ENCODE peak calls at places on chromosomes 6 and 20, in eight cellular contexts. I, V, A, Y, W, J, Q and B are unnamed samples.

GRCh38 chr6:138346302-138347195 is 31.2 kb upstream of the SMIM28 start:
- DNase-seq in I (no peak), V (peak), A (no peak), Y (no peak), W (no peak), J (peak), Q (no peak), B (peak)

GRCh38 chr6:137165375-137166246 is 7.8 kb downstream of the IL22RA2 start:
- DNase-seq in I (no peak), V (no peak), A (no peak), Y (peak), W (no peak), J (no peak), Q (peak), B (no peak)

GRCh38 chr6:2353412-2354137 is 108.2 kb upstream of the GMDS start:
- DNase-seq in I (peak), V (peak), A (peak), Y (peak), W (peak), J (peak), Q (peak), B (peak)

GRCh38 chr20:40844285-40844684 is 155.2 kb upstream of the MAFB start:
- DNase-seq in I (no peak), V (no peak), A (no peak), Y (no peak), W (no peak), J (no peak), Q (no peak), B (no peak)

GRCh38 chr6:100176321-100176950 is 182.4 kb upstream of the MCHR2 start:
- DNase-seq in I (no peak), V (peak), A (peak), Y (no peak), W (peak), J (peak), Q (no peak), B (peak)

GRCh38 chr20:32485126-32485769 is 99.9 kb downstream of the NOL4L start:
- DNase-seq in I (peak), V (peak), A (peak), Y (peak), W (peak), J (peak), Q (peak), B (no peak)

GRCh38 chr6:170151235-170152110 is 139.4 kb downstream of the DLL1 start:
- DNase-seq in I (peak), V (no peak), A (no peak), Y (no peak), W (no peak), J (no peak), Q (no peak), B (no peak)

GRCh38 chr6:165594584-165595333 is 68.3 kb downstream of the PDE10A start:
- DNase-seq in I (no peak), V (no peak), A (no peak), Y (no peak), W (no peak), J (no peak), Q (no peak), B (no peak)

GRCh38 chr6:50826803-50827202 is 8.1 kb downstream of the TFAP2B start:
- DNase-seq in I (no peak), V (no peak), A (no peak), Y (no peak), W (no peak), J (no peak), Q (no peak), B (no peak)

GRCh38 chr20:56111951-56112730 is 106.8 kb upstream of the CBLN4 start:
- DNase-seq in I (no peak), V (no peak), A (no peak), Y (no peak), W (no peak), J (no peak), Q (no peak), B (no peak)

GRCh38 chr6:89952696-89953095 is 58.4 kb downstream of the GJA10 start:
- DNase-seq in I (no peak), V (peak), A (no peak), Y (no peak), W (peak), J (peak), Q (no peak), B (peak)

GRCh38 chr6:12450446-12450845 is 160.3 kb downstream of the EDN1 start:
- DNase-seq in I (no peak), V (no peak), A (no peak), Y (no peak), W (no peak), J (no peak), Q (no peak), B (no peak)

GRCh38 chr6:167122041-167122826 is 662 bp upstream of the CCR6 start:
- DNase-seq in I (no peak), V (no peak), A (no peak), Y (no peak), W (no peak), J (no peak), Q (no peak), B (no peak)

GRCh38 chr6:165106261-165106660 is 203.1 kb downstream of the C6orf118 start:
- DNase-seq in I (no peak), V (no peak), A (no peak), Y (no peak), W (no peak), J (no peak), Q (no peak), B (no peak)

GRCh38 chr6:107957165-107957908 is 671 bp downstream of the SEC63 start:
- DNase-seq in I (no peak), V (no peak), A (peak), Y (peak), W (no peak), J (peak), Q (peak), B (peak)

GRCh38 chr6:109453594-109454482 is 1.7 kb downstream of the MICAL1 start:
- DNase-seq in I (no peak), V (no peak), A (no peak), Y (no peak), W (no peak), J (no peak), Q (no peak), B (no peak)

GRCh38 chr6:139485185-139485584 is 110.7 kb upstream of the CITED2 start:
- DNase-seq in I (no peak), V (no peak), A (no peak), Y (no peak), W (no peak), J (no peak), Q (no peak), B (no peak)

GRCh38 chr20:32438331-32438858 is 80.3 kb downstream of the ASXL1 start:
- DNase-seq in I (no peak), V (no peak), A (no peak), Y (no peak), W (no peak), J (no peak), Q (no peak), B (no peak)

GRCh38 chr20:44540834-44541233 is 19.0 kb upstream of the SERINC3 start:
- DNase-seq in I (no peak), V (no peak), A (no peak), Y (no peak), W (no peak), J (peak), Q (no peak), B (no peak)

GRCh38 chr6:57423468-57423867 is 106.0 kb downstream of the PRIM2 start:
- DNase-seq in I (no peak), V (no peak), A (no peak), Y (no peak), W (no peak), J (no peak), Q (no peak), B (peak)

GRCh38 chr20:63189846-63190559 is 25.9 kb downstream of the YTHDF1 start:
- DNase-seq in I (no peak), V (no peak), A (no peak), Y (no peak), W (no peak), J (no peak), Q (no peak), B (no peak)

GRCh38 chr6:152981989-152982767 is 663 bp downstream of the FBXO5 start:
- DNase-seq in I (peak), V (no peak), A (no peak), Y (no peak), W (no peak), J (no peak), Q (peak), B (no peak)

GRCh38 chr20:56957737-56958553 is 308.5 kb downstream of the BMP7 start:
- DNase-seq in I (no peak), V (no peak), A (peak), Y (no peak), W (peak), J (peak), Q (no peak), B (no peak)

GRCh38 chr20:34185766-34186620 is 55.2 kb upstream of the ASIP start:
- DNase-seq in I (no peak), V (peak), A (no peak), Y (no peak), W (no peak), J (no peak), Q (no peak), B (no peak)

GRCh38 chr6:7919871-7920270 is 9.3 kb upstream of the TXNDC5 start:
- DNase-seq in I (peak), V (no peak), A (no peak), Y (no peak), W (peak), J (peak), Q (no peak), B (no peak)

GRCh38 chr20:42886801-42887200 is 302.9 kb downstream of the PTPRT start:
- DNase-seq in I (no peak), V (no peak), A (no peak), Y (no peak), W (no peak), J (no peak), Q (no peak), B (no peak)

GRCh38 chr20:40848530-40848929 is 159.5 kb upstream of the MAFB start:
- DNase-seq in I (no peak), V (no peak), A (no peak), Y (no peak), W (no peak), J (no peak), Q (no peak), B (peak)

GRCh38 chr6:41341580-41341979 is 6.2 kb downstream of the NCR2 start:
- DNase-seq in I (no peak), V (no peak), A (no peak), Y (no peak), W (no peak), J (no peak), Q (no peak), B (no peak)

GRCh38 chr6:94323853-94324252 is 904.5 kb upstream of the EPHA7 start:
- DNase-seq in I (no peak), V (no peak), A (peak), Y (no peak), W (no peak), J (no peak), Q (no peak), B (no peak)

GRCh38 chr6:153096792-153097191 is 34.3 kb downstream of the RGS17 start:
- DNase-seq in I (no peak), V (no peak), A (no peak), Y (no peak), W (no peak), J (no peak), Q (no peak), B (no peak)

GRCh38 chr6:18585032-18585573 is 198.0 kb downstream of the RNF144B start:
- DNase-seq in I (no peak), V (peak), A (peak), Y (no peak), W (peak), J (peak), Q (no peak), B (no peak)

GRCh38 chr6:165571068-165571682 is 91.9 kb downstream of the PDE10A start:
- DNase-seq in I (no peak), V (no peak), A (peak), Y (no peak), W (no peak), J (peak), Q (no peak), B (no peak)

GRCh38 chr6:17491416-17492142 is 98.2 kb downstream of the CAP2 start:
- DNase-seq in I (no peak), V (no peak), A (no peak), Y (no peak), W (no peak), J (no peak), Q (no peak), B (no peak)

GRCh38 chr20:63258826-63259225 is 4.6 kb upstream of the NKAIN4 start:
- DNase-seq in I (no peak), V (no peak), A (no peak), Y (no peak), W (no peak), J (no peak), Q (no peak), B (no peak)

GRCh38 chr6:8743146-8743745 is 307.9 kb upstream of the SLC35B3 start:
- DNase-seq in I (no peak), V (no peak), A (no peak), Y (no peak), W (no peak), J (no peak), Q (no peak), B (no peak)

GRCh38 chr6:81751388-81752083 is 945 bp downstream of the TENT5A start:
- DNase-seq in I (peak), V (no peak), A (peak), Y (peak), W (no peak), J (peak), Q (peak), B (no peak)

GRCh38 chr20:2485080-2485479 is 14.5 kb upstream of the SNRPB start:
- DNase-seq in I (no peak), V (no peak), A (no peak), Y (no peak), W (no peak), J (no peak), Q (no peak), B (no peak)

GRCh38 chr6:128731249-128732165 is 151.4 kb upstream of the LAMA2 start:
- DNase-seq in I (no peak), V (peak), A (peak), Y (no peak), W (peak), J (peak), Q (no peak), B (peak)

GRCh38 chr20:51711426-51711825 is 56.8 kb downstream of the ATP9A start:
- DNase-seq in I (no peak), V (no peak), A (no peak), Y (no peak), W (no peak), J (no peak), Q (no peak), B (no peak)

GRCh38 chr20:51710503-51710902 is 57.7 kb downstream of the ATP9A start:
- DNase-seq in I (no peak), V (no peak), A (no peak), Y (no peak), W (no peak), J (no peak), Q (no peak), B (no peak)

GRCh38 chr20:51715028-51715872 is 52.9 kb downstream of the ATP9A start:
- DNase-seq in I (no peak), V (no peak), A (no peak), Y (no peak), W (no peak), J (no peak), Q (no peak), B (no peak)

GRCh38 chr20:51713213-51713598 is 55.0 kb downstream of the ATP9A start:
- DNase-seq in I (no peak), V (no peak), A (no peak), Y (no peak), W (no peak), J (no peak), Q (no peak), B (no peak)

GRCh38 chr20:51712501-51713212 is 55.5 kb downstream of the ATP9A start:
- DNase-seq in I (no peak), V (no peak), A (peak), Y (no peak), W (no peak), J (peak), Q (peak), B (peak)
- TF ChIP-seq CTCF in I (no peak), V (peak), A (peak), Y (peak), W (peak), J (peak), Q (peak), B (peak)

GRCh38 chr20:49320460-49320859 is 42.6 kb upstream of the ZNFX1 start:
- DNase-seq in I (no peak), V (no peak), A (peak), Y (no peak), W (no peak), J (peak), Q (no peak), B (peak)
- H3K4me3 ChIP-seq in I (no peak), V (no peak), A (no peak), Y (no peak), W (no peak), J (no peak), Q (no peak), B (no peak)

GRCh38 chr6:168451805-168452204 is 10.8 kb downstream of the SMOC2 start:
- DNase-seq in I (no peak), V (no peak), A (peak), Y (no peak), W (no peak), J (no peak), Q (no peak), B (no peak)
- TF ChIP-seq CTCF in I (no peak), V (no peak), A (peak), Y (peak), W (no peak), J (no peak), Q (no peak), B (no peak)

GRCh38 chr6:130888246-130888645 is 61.0 kb downstream of the SMLR1 start:
- DNase-seq in I (no peak), V (no peak), A (no peak), Y (no peak), W (no peak), J (no peak), Q (no peak), B (no peak)

GRCh38 chr6:130893766-130894165 is 66.6 kb downstream of the SMLR1 start:
- DNase-seq in I (no peak), V (no peak), A (no peak), Y (no peak), W (no peak), J (no peak), Q (no peak), B (no peak)

GRCh38 chr6:130889423-130889822 is 62.2 kb downstream of the SMLR1 start:
- DNase-seq in I (no peak), V (no peak), A (no peak), Y (no peak), W (no peak), J (no peak), Q (no peak), B (no peak)

GRCh38 chr6:130893277-130893676 is 66.1 kb downstream of the SMLR1 start:
- DNase-seq in I (no peak), V (no peak), A (no peak), Y (no peak), W (no peak), J (no peak), Q (no peak), B (no peak)

GRCh38 chr6:130890531-130890950 is 63.3 kb downstream of the SMLR1 start:
- DNase-seq in I (no peak), V (no peak), A (no peak), Y (no peak), W (no peak), J (peak), Q (no peak), B (no peak)
- H3K4me3 ChIP-seq in I (no peak), V (no peak), A (no peak), Y (no peak), W (no peak), J (no peak), Q (no peak), B (no peak)

DNA sequence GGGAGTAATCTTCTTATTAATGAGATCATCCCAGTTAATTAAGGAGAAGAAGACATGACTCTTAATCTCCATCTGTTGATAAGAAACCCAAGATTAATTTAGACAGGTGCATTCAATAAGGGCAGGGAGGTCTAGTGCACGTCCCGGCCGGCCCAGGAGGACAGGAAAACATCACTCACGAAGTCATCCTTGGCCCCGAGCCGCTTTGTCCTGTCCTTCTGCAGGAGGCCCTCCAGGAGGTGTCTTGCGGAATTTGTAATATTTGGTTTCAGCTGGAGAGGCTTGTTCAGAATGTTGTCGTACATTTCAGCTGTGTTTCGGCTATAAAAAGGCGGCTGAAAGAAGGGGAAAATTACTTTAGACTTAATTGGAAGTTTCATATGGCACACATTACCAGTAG is 118.4 kb upstream of the SLC2A12 start:
- DNase-seq in I (peak), V (no peak), A (no peak), Y (no peak), W (no peak), J (no peak), Q (no peak), B (no peak)
- TF ChIP-seq CTCF in I (no peak), V (peak), A (no peak), Y (no peak), W (no peak), J (no peak), Q (no peak), B (peak)

GRCh38 chr6:44222486-44222986 is 859 bp upstream of the SLC29A1 start:
- DNase-seq in I (no peak), V (no peak), A (no peak), Y (no peak), W (no peak), J (no peak), Q (no peak), B (no peak)
- H3K4me3 ChIP-seq in I (peak), V (no peak), A (no peak), Y (no peak), W (peak), J (no peak), Q (peak), B (no peak)

GRCh38 chr20:3804781-3805180 is 8.7 kb downstream of the CDC25B start:
- DNase-seq in I (no peak), V (no peak), A (no peak), Y (no peak), W (no peak), J (no peak), Q (no peak), B (no peak)

GRCh38 chr20:3805594-3806264 is 9.6 kb downstream of the CDC25B start:
- DNase-seq in I (no peak), V (no peak), A (no peak), Y (no peak), W (no peak), J (peak), Q (no peak), B (no peak)

GRCh38 chr20:3803854-3804253 is 7.7 kb downstream of the CDC25B start:
- DNase-seq in I (no peak), V (no peak), A (no peak), Y (no peak), W (no peak), J (no peak), Q (no peak), B (no peak)

GRCh38 chr20:3803289-3803688 is 7.2 kb downstream of the CDC25B start:
- DNase-seq in I (no peak), V (no peak), A (no peak), Y (no peak), W (no peak), J (no peak), Q (no peak), B (no peak)

DNA sequence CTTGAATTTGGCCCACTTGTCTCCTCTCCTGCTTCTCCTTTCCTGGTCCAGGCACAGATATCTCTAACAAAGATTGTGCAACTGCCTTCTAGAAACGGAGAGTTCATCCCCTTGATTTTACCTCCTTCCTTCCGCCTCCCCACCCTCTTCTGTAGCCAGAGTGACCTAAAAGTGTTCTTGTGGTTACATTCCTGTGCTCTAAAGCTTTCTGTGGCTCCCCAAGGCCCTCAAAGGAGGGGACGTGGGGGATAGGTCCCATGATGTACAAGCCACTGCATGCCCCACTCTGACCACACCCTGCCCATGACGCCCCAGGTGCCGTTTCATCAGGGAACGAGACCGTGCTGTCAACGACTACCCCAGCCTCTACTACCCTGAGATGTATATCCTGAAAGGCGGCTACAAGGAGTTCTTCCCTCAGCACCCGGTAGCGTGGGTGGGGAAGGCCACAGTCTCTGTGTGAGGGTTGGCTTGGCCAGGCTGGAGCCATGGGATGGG is 8.2 kb downstream of the CDC25B start:
- DNase-seq in I (no peak), V (no peak), A (no peak), Y (no peak), W (no peak), J (no peak), Q (no peak), B (no peak)
- TF ChIP-seq CTCF in I (no peak), V (no peak), A (no peak), Y (no peak), W (no peak), J (no peak), Q (no peak), B (no peak)

GRCh38 chr20:20643925-20644324 is 68.5 kb downstream of the RALGAPA2 start:
- DNase-seq in I (no peak), V (no peak), A (no peak), Y (no peak), W (no peak), J (no peak), Q (no peak), B (no peak)
- H3K4me3 ChIP-seq in I (no peak), V (no peak), A (no peak), Y (no peak), W (no peak), J (no peak), Q (no peak), B (no peak)